ENCODE peak calls at places on chromosomes 5 and 9, in four cellular contexts. L, G, Y and N are unnamed samples. For H3K27me3, H3K4me1 and H3K36me3, the result is how much of the 10 kb centered on the place peaks cover.

GRCh38 chr5:142942901-142943300 is 172.7 kb downstream of the ARHGAP26 start:
- DNase-seq in L (no peak), G (no peak), Y (no peak), N (no peak)

GRCh38 chr9:20683351-20684034 is 566 bp upstream of the FOCAD start:
- DNase-seq in L (peak), G (peak), Y (peak), N (peak)

GRCh38 chr9:38062498-38063362 is 6.3 kb downstream of the SHB start:
- DNase-seq in L (no peak), G (no peak), Y (peak), N (peak)

GRCh38 chr5:25025836-25026235 is 381.1 kb upstream of the CDH10 start:
- DNase-seq in L (no peak), G (no peak), Y (no peak), N (no peak)

GRCh38 chr9:37840560-37841194 is 40.1 kb downstream of the DCAF10 start:
- DNase-seq in L (no peak), G (no peak), Y (peak), N (peak)

GRCh38 chr5:141528401-141528984 is 39.6 kb downstream of the PCDHGC5 start:
- DNase-seq in L (peak), G (peak), Y (peak), N (peak)

GRCh38 chr5:56409331-56410190 is 176.4 kb upstream of the ANKRD55 start:
- DNase-seq in L (no peak), G (no peak), Y (peak), N (peak)

GRCh38 chr5:116632890-116633289 is 58.3 kb upstream of the SEMA6A start:
- DNase-seq in L (no peak), G (no peak), Y (no peak), N (no peak)

GRCh38 chr5:72556351-72557146 is 49.3 kb upstream of the ZNF366 start:
- DNase-seq in L (peak), G (peak), Y (peak), N (peak)

GRCh38 chr5:151238303-151238741 is 14.4 kb upstream of the CCDC69 start:
- DNase-seq in L (peak), G (peak), Y (no peak), N (no peak)

GRCh38 chr5:163914911-163915310 is 409.5 kb downstream of the MAT2B start:
- DNase-seq in L (no peak), G (no peak), Y (no peak), N (no peak)

GRCh38 chr5:82931110-82931509 is 146.1 kb downstream of the TMEM167A start:
- DNase-seq in L (no peak), G (no peak), Y (peak), N (peak)

GRCh38 chr5:53008751-53009150 is 19.6 kb downstream of the ITGA2 start:
- DNase-seq in L (no peak), G (no peak), Y (peak), N (no peak)

GRCh38 chr9:79800578-79800977 is 228.8 kb downstream of the TLE4 start:
- DNase-seq in L (no peak), G (no peak), Y (peak), N (no peak)

GRCh38 chr5:78738104-78738503 is 89.5 kb upstream of the LHFPL2 start:
- DNase-seq in L (no peak), G (no peak), Y (no peak), N (no peak)

GRCh38 chr9:94002316-94003140 is 47.4 kb upstream of the BARX1 start:
- DNase-seq in L (no peak), G (peak), Y (peak), N (peak)

GRCh38 chr9:129222691-129223218 is 44.7 kb upstream of the IER5L start:
- DNase-seq in L (no peak), G (no peak), Y (no peak), N (no peak)

GRCh38 chr5:84242286-84242685 is 142.4 kb downstream of the EDIL3 start:
- DNase-seq in L (no peak), G (no peak), Y (peak), N (peak)

GRCh38 chr5:82526540-82526939 is 248.4 kb upstream of the RPS23 start:
- DNase-seq in L (no peak), G (no peak), Y (no peak), N (no peak)

GRCh38 chr5:43348207-43348606 is 35.0 kb upstream of the HMGCS1 start:
- DNase-seq in L (no peak), G (no peak), Y (no peak), N (no peak)

GRCh38 chr9:91781906-91782305 is 168.1 kb downstream of the ROR2 start:
- DNase-seq in L (no peak), G (no peak), Y (no peak), N (no peak)

GRCh38 chr9:126295936-126296600 is 30.6 kb upstream of the MVB12B start:
- DNase-seq in L (no peak), G (peak), Y (no peak), N (no peak)

GRCh38 chr9:79012561-79012960 is 559.2 kb upstream of the TLE4 start:
- DNase-seq in L (no peak), G (no peak), Y (peak), N (no peak)

GRCh38 chr5:119357309-119357708 is 1.5 kb downstream of the TNFAIP8 start:
- DNase-seq in L (no peak), G (no peak), Y (no peak), N (no peak)

GRCh38 chr9:127982912-127983311 is 2.1 kb upstream of the EEIG1 start:
- DNase-seq in L (no peak), G (no peak), Y (no peak), N (no peak)

GRCh38 chr5:179451099-179451812 is 99.1 kb upstream of the RUFY1 start:
- DNase-seq in L (no peak), G (no peak), Y (no peak), N (no peak)

GRCh38 chr5:1925111-1926070 is 42.7 kb upstream of the IRX4 start:
- DNase-seq in L (no peak), G (no peak), Y (no peak), N (no peak)

DNA sequence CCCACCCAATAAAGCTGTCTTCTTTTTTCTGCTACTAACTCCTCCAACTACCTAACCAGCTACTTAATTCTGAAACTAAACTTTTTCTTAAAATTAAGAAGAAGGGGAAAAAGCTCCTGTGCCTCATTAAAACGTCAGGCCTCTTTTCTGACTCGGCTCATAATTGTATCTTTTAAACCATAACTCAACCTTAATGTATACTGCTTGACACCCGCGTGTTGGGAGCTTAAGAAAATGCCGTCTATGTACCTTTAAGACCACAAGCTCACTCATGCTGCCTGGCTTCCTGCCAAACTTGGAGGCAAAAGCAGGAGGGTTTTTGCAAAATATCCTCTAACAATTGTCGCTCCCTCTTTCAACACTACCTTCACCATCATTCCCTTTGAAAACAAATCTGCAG is 5.0 kb downstream of the EBF1 start:
- DNase-seq in L (peak), G (peak), Y (peak), N (peak)
- H3K27me3 ChIP-seq in L (under half), G (under half), Y (under half), N (half or more)

GRCh38 chr9:92968081-92968480 is 20.8 kb downstream of the FGD3 start:
- DNase-seq in L (no peak), G (peak), Y (no peak), N (no peak)

GRCh38 chr9:92971121-92971520 is 23.8 kb downstream of the FGD3 start:
- DNase-seq in L (no peak), G (no peak), Y (no peak), N (no peak)

GRCh38 chr9:92971776-92972175 is 24.5 kb downstream of the FGD3 start:
- DNase-seq in L (no peak), G (no peak), Y (no peak), N (no peak)

GRCh38 chr9:92970467-92970923 is 23.2 kb downstream of the FGD3 start:
- DNase-seq in L (no peak), G (no peak), Y (peak), N (no peak)

GRCh38 chr9:92969516-92970466 is 22.5 kb downstream of the FGD3 start:
- DNase-seq in L (no peak), G (no peak), Y (no peak), N (no peak)
- H3K4me1 ChIP-seq in L (under half), G (under half), Y (under half), N (under half)

DNA sequence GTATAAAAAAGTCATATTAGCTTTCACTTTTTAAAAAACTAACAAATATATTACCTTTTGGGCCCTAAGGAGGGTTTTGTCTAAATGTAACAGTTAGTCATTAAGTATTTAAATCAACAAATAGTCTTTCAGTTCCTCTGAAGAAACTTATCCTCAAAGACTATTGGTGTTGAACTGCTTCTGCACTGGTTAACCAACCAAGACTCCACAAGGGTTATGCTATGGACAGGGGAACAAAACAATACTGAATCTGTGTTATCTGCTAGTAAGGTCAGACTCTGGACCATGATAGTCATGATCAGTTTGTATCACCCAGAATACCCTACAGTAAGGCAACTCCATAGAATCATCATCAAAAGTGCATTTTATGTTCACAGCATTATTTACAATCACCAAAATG is 42.4 kb downstream of the SETX start:
- DNase-seq in L (no peak), G (no peak), Y (no peak), N (no peak)
- H3K36me3 ChIP-seq in L (under half), G (under half), Y (half or more), N (under half)

DNA sequence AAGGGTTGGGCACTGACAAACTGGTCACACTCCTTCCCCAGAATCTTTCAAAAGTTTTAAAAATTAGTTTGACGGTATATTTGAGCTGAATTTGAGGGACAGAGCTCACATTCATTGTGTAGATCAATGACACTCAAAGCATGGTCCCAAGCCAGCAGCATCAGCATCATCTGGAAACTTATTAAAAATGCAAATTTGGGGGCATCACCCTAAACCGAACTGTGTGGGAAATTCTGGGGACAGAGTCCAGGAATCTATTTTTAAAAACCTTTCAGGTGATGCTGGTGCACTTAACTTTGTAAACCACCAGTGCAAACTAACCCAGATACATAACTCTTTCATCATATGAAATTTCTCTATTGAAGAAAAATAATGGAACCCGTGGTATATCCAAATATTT is 58.1 kb upstream of the MTAP start:
- DNase-seq in L (no peak), G (no peak), Y (no peak), N (no peak)
- H3K27me3 ChIP-seq in L (under half), G (under half), Y (under half), N (half or more)

DNA sequence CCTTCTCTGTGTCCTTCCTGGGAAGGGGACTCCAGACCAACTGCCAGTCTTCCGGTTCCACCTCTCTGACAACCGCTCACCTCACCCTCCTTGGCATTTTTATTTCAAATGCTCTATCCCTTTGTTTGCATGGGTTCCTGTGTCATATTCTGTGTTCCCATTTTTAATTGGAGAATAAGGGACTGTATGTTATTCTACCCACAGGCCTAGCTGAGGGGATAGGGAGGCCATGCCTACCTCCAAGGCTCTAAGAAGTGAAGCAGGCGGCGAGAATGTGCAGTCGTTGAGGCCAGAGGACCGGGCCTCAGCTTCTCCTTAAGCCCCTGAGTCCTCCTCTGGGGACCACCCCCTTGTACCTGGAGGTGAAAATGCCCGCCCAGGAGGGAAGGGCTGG is 936 bp upstream of the WDR5 start:
- DNase-seq in L (no peak), G (no peak), Y (no peak), N (no peak)
- H3K4me1 ChIP-seq in L (under half), G (under half), Y (under half), N (under half)

DNA sequence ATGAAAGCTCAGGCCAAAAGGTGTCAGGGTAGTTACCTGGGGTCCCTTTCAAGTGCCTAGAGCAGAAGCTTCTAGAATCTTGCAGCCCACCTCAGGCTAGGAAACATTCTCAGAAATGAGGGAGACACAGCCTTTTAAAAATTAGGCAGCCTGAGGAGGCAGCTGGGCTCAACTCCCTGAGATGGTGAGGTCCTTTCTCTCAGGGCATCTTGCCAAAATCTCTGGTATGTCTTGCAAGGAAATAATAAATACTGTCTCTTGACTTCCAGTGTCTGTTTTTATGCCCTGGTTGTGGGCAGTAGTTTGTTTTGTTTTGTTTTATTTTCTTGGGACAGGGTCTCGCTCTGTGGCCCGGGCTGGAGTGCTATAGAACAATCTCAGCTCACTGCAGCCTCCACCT is 100.9 kb upstream of the APC start:
- DNase-seq in L (no peak), G (no peak), Y (no peak), N (no peak)
- H3K36me3 ChIP-seq in L (under half), G (under half), Y (under half), N (under half)

DNA sequence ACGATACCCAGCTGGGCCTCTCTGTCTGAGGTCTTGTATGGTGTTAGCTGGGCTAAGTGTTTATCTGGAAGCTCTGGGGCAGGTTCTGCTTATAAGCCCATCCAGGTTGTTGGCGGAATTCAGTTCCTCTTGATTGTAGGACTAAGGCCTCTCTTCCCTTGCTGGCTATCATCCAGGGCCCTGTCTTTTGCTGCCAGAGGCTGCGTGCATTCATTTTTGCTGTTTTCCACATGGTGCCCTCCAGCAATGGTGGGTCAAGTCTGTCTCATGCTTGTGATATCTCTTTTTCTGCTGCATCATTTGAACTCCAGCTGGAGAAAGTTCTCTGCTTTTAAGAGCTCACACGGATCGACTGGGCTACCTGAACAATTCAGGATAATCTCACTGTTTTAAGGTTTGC is 105.7 kb upstream of the ZNF618 start:
- DNase-seq in L (no peak), G (no peak), Y (no peak), N (peak)
- H3K27me3 ChIP-seq in L (under half), G (under half), Y (half or more), N (under half)

DNA sequence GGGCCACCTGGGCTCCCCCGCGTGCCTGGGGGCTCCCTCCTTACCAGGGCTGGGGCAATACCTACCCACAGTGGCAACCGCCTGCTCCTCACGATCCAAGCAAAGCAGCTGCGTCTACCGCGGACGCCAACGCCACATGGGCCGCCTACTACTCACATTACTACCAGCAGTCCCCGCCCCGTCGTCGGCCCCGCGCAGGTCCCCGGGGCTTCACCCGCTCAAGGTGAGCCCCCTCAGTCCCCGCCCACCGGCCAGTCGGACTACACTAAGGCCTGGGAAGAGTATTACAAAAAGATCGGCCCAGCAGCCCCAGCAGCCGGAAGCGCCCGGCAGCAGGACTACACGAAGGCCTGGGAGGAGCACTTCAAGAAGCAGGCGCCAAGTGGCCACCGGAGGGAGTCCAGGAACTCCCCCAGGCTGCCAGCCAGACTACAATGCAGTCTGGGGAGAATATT is 106.0 kb upstream of the MTAP start:
- DNase-seq in L (no peak), G (peak), Y (peak), N (peak)
- H3K4me1 ChIP-seq in L (under half), G (under half), Y (under half), N (under half)

GRCh38 chr5:37400501-37400900 is 21.4 kb downstream of the WDR70 start:
- DNase-seq in L (no peak), G (no peak), Y (no peak), N (no peak)

GRCh38 chr5:37391591-37391990 is 12.5 kb downstream of the WDR70 start:
- DNase-seq in L (no peak), G (no peak), Y (no peak), N (no peak)

GRCh38 chr5:37396352-37396751 is 17.2 kb downstream of the WDR70 start:
- DNase-seq in L (no peak), G (no peak), Y (no peak), N (no peak)
- H3K36me3 ChIP-seq in L (under half), G (under half), Y (under half), N (under half)

DNA sequence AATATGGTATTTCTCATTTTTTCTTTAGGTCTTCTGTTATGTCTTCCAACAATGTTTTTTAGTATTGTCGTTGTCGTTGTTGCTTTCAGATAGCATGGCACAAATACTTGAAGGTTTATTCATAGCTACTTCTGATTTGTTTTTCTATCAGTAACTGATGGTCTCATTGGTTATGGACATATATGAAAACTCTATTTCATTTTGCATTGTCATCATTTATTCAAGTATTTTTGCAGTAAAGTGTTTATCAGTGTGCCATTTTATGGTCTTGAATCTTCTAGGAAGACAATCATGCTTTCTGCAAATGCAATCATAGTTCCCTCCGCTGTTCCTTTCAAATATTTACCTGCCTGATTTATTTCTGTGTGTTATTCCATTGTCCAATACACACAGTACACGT is 44.0 kb upstream of the PRUNE2 start:
- DNase-seq in L (no peak), G (no peak), Y (no peak), N (no peak)
- H3K27me3 ChIP-seq in L (under half), G (under half), Y (under half), N (under half)